ENCODE peak calls at places on chromosome 2, in four cellular contexts. One of them, this sample, is unnamed.

GRCh38 chr2:86037795-86038192 is 67.9 kb downstream of the POLR1A start:
- DNase-seq in dorsolateral prefrontal cortex: peak
- DNase-seq in NB4: no peak
- DNase-seq in A549: no peak
- DNase-seq in this sample: no peak

GRCh38 chr2:179655627-179656026 is 205.8 kb downstream of the ZNF385B start:
- DNase-seq in dorsolateral prefrontal cortex: no peak
- DNase-seq in NB4: no peak
- DNase-seq in A549: peak
- DNase-seq in this sample: no peak

GRCh38 chr2:211068108-211068780 is 511.8 kb downstream of the CPS1 start:
- DNase-seq in dorsolateral prefrontal cortex: no peak
- DNase-seq in NB4: no peak
- DNase-seq in A549: no peak
- DNase-seq in this sample: no peak

GRCh38 chr2:121613152-121613551 is 36.1 kb downstream of the CLASP1 start:
- DNase-seq in dorsolateral prefrontal cortex: no peak
- DNase-seq in NB4: no peak
- DNase-seq in A549: no peak
- DNase-seq in this sample: no peak

GRCh38 chr2:3291113-3291512 is 86.5 kb downstream of the EIPR1 start:
- DNase-seq in dorsolateral prefrontal cortex: no peak
- DNase-seq in NB4: no peak
- DNase-seq in A549: no peak
- DNase-seq in this sample: no peak

GRCh38 chr2:145731467-145731866 is 1211.5 kb upstream of the ZEB2 start:
- DNase-seq in dorsolateral prefrontal cortex: no peak
- DNase-seq in NB4: no peak
- DNase-seq in A549: no peak
- DNase-seq in this sample: no peak

GRCh38 chr2:229343661-229344060 is 72.6 kb upstream of the PID1 start:
- DNase-seq in dorsolateral prefrontal cortex: no peak
- DNase-seq in NB4: no peak
- DNase-seq in A549: no peak
- DNase-seq in this sample: no peak

GRCh38 chr2:196551014-196551413 is 88.5 kb upstream of the CCDC150 start:
- DNase-seq in dorsolateral prefrontal cortex: no peak
- DNase-seq in NB4: no peak
- DNase-seq in A549: no peak
- DNase-seq in this sample: no peak

GRCh38 chr2:164496421-164496820 is 124.9 kb downstream of the GRB14 start:
- DNase-seq in dorsolateral prefrontal cortex: no peak
- DNase-seq in NB4: no peak
- DNase-seq in A549: no peak
- DNase-seq in this sample: no peak

GRCh38 chr2:9818097-9818496 is 25.2 kb upstream of the TAF1B start:
- DNase-seq in dorsolateral prefrontal cortex: no peak
- DNase-seq in NB4: no peak
- DNase-seq in A549: no peak
- DNase-seq in this sample: no peak

GRCh38 chr2:10785260-10785659 is 27.3 kb downstream of the PDIA6 start:
- DNase-seq in dorsolateral prefrontal cortex: no peak
- DNase-seq in NB4: no peak
- DNase-seq in A549: no peak
- DNase-seq in this sample: no peak

GRCh38 chr2:74834806-74835755 is 1.2 kb downstream of the HK2 start:
- DNase-seq in dorsolateral prefrontal cortex: no peak
- DNase-seq in NB4: peak
- DNase-seq in A549: no peak
- DNase-seq in this sample: no peak

GRCh38 chr2:54524236-54524991 is 68.3 kb downstream of the SPTBN1 start:
- DNase-seq in dorsolateral prefrontal cortex: no peak
- DNase-seq in NB4: peak
- DNase-seq in A549: peak
- DNase-seq in this sample: peak

GRCh38 chr2:191797937-191798873 is 48.7 kb downstream of the CAVIN2 start:
- DNase-seq in dorsolateral prefrontal cortex: no peak
- DNase-seq in NB4: no peak
- DNase-seq in A549: no peak
- DNase-seq in this sample: no peak

GRCh38 chr2:152380261-152381055 is 45.5 kb downstream of the FMNL2 start:
- DNase-seq in dorsolateral prefrontal cortex: no peak
- DNase-seq in NB4: no peak
- DNase-seq in A549: no peak
- DNase-seq in this sample: no peak

GRCh38 chr2:141384676-141385075 is 746.1 kb downstream of the LRP1B start:
- DNase-seq in dorsolateral prefrontal cortex: no peak
- DNase-seq in NB4: no peak
- DNase-seq in A549: peak
- DNase-seq in this sample: peak

GRCh38 chr2:27583390-27583915 is 611 bp downstream of the ZNF512 start:
- DNase-seq in dorsolateral prefrontal cortex: no peak
- DNase-seq in NB4: peak
- DNase-seq in A549: no peak
- DNase-seq in this sample: no peak

GRCh38 chr2:9693138-9693520 is 62.3 kb upstream of the YWHAQ start:
- DNase-seq in dorsolateral prefrontal cortex: peak
- DNase-seq in NB4: no peak
- DNase-seq in A549: no peak
- DNase-seq in this sample: peak

GRCh38 chr2:113700186-113700841 is 56.1 kb downstream of the SLC35F5 start:
- DNase-seq in dorsolateral prefrontal cortex: no peak
- DNase-seq in NB4: peak
- DNase-seq in A549: peak
- DNase-seq in this sample: no peak

GRCh38 chr2:216670266-216671080 is 24.9 kb downstream of the IGFBP5 start:
- DNase-seq in dorsolateral prefrontal cortex: no peak
- DNase-seq in NB4: no peak
- DNase-seq in A549: no peak
- DNase-seq in this sample: no peak

DNA sequence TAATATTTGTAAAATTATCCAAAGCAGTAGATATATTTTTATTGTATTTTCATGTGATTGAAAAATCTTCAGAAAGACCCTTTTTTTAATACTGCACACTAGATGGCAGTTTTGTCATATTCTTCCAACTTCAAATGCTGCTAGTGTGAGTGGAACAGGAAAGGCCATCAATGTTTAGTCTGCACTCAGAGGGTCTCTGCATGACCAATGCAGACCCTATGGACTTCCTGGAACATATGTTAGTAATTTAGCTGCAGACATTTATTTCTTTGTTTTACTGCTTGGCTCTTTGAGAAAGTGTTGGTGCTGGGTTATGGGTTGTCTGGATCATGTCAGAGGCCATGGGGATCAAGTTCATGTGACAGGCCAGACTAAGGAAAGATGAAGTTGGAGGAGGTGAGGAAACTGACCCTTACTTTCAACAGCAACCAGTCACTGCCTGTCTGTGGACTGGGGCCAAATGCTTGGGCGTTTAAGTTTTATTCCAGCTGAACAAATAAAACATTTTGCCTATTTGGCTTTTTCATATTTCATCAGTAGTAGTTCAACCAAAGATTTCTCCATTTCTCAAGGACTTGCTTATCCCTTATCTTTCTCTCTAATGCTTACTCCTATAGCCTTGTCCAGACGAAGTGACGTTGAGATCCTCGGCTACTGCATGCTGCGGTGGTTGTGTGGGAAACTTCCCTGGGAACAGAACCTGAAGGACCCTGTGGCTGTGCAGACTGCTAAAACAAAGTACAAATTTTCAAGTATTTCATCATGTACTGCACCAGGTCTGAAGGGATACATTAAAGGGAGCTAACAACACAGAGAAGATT is 84.8 kb downstream of the VRK2 start:
- DNase-seq in dorsolateral prefrontal cortex: no peak
- DNase-seq in NB4: peak
- DNase-seq in A549: no peak
- DNase-seq in this sample: no peak
- TF ChIP-seq CTCF in dorsolateral prefrontal cortex: peak
- TF ChIP-seq CTCF in NB4: no peak
- TF ChIP-seq CTCF in A549: peak
- TF ChIP-seq CTCF in this sample: peak

GRCh38 chr2:60885683-60886082 is 4.3 kb downstream of the REL start:
- DNase-seq in dorsolateral prefrontal cortex: no peak
- DNase-seq in NB4: peak
- DNase-seq in A549: peak
- DNase-seq in this sample: no peak

GRCh38 chr2:60882971-60883753 is 1.8 kb downstream of the REL start:
- DNase-seq in dorsolateral prefrontal cortex: no peak
- DNase-seq in NB4: peak
- DNase-seq in A549: peak
- DNase-seq in this sample: no peak

GRCh38 chr2:60883896-60884295 is 2.5 kb downstream of the REL start:
- DNase-seq in dorsolateral prefrontal cortex: no peak
- DNase-seq in NB4: no peak
- DNase-seq in A549: no peak
- DNase-seq in this sample: no peak

GRCh38 chr2:60886962-60887361 is 5.6 kb downstream of the REL start:
- DNase-seq in dorsolateral prefrontal cortex: no peak
- DNase-seq in NB4: no peak
- DNase-seq in A549: no peak
- DNase-seq in this sample: no peak

GRCh38 chr2:60884795-60885194 is 3.4 kb downstream of the REL start:
- DNase-seq in dorsolateral prefrontal cortex: no peak
- DNase-seq in NB4: no peak
- DNase-seq in A549: no peak
- DNase-seq in this sample: no peak
- H3K4me3 ChIP-seq in dorsolateral prefrontal cortex: no peak
- H3K4me3 ChIP-seq in NB4: peak
- H3K4me3 ChIP-seq in A549: peak
- H3K4me3 ChIP-seq in this sample: no peak

GRCh38 chr2:240556553-240557100 is 1.2 kb downstream of the ANKMY1 start:
- DNase-seq in dorsolateral prefrontal cortex: no peak
- DNase-seq in NB4: peak
- DNase-seq in A549: peak
- DNase-seq in this sample: no peak
- TF ChIP-seq CTCF in dorsolateral prefrontal cortex: peak
- TF ChIP-seq CTCF in NB4: peak
- TF ChIP-seq CTCF in A549: peak
- TF ChIP-seq CTCF in this sample: peak

GRCh38 chr2:172108587-172108930 is 5.9 kb upstream of the DLX2 start:
- DNase-seq in dorsolateral prefrontal cortex: no peak
- DNase-seq in NB4: no peak
- DNase-seq in A549: no peak
- DNase-seq in this sample: no peak
- H3K4me3 ChIP-seq in dorsolateral prefrontal cortex: no peak
- H3K4me3 ChIP-seq in NB4: no peak
- H3K4me3 ChIP-seq in A549: no peak
- H3K4me3 ChIP-seq in this sample: no peak

This sample was measured in retinal pigment epithelial cell.